ENCODE peak calls at places on chromosomes 7 and 10, in ten cellular contexts. I is uterus, Q is RWPE1, J is AG04450, W is nephron progenitor cell, M is mucosa of descending colon, O is fibroblast of lung, U is A549, B is K562, D is colonic mucosa. H is an unnamed sample.
A peak's percentile ranks its signal among the peaks of the same experiment; 100 is the strongest.

GRCh38 chr7:95066736-95067530 is 159.5 kb downstream of the PPP1R9A start:
- DNase-seq in I (no peak), Q (no peak), J (no peak), W (no peak), M (no peak), O (peak; percentile 27), U (peak; percentile 86), B (no peak), D (no peak), H (peak; percentile 75)

GRCh38 chr7:7122701-7123281 is 59.6 kb upstream of the C1GALT1 start:
- DNase-seq in I (no peak), Q (peak; percentile 38), J (no peak), W (no peak), M (no peak), O (peak; percentile 94), U (no peak), B (no peak), D (no peak), H (no peak)

GRCh38 chr10:45483002-45483401 is 109.0 kb downstream of the ALOX5 start:
- DNase-seq in I (no peak), Q (no peak), J (no peak), W (no peak), M (no peak), O (no peak), U (no peak), B (no peak), D (no peak), H (no peak)

GRCh38 chr10:75474106-75474505 is 42.7 kb downstream of the LRMDA start:
- DNase-seq in I (no peak), Q (no peak), J (no peak), W (no peak), M (no peak), O (no peak), U (no peak), B (no peak), D (no peak), H (no peak)

GRCh38 chr7:103316378-103316941 is 19.2 kb downstream of the PMPCB start:
- DNase-seq in I (no peak), Q (no peak), J (no peak), W (no peak), M (no peak), O (no peak), U (no peak), B (no peak), D (no peak), H (no peak)

GRCh38 chr10:73095479-73096021 is 1.1 kb downstream of the P4HA1 start:
- DNase-seq in I (peak; percentile 70), Q (no peak), J (peak; percentile 61), W (peak; percentile 62), M (peak; percentile 70), O (peak; percentile 87), U (peak; percentile 58), B (peak; percentile 82), D (peak; percentile 79), H (peak; percentile 91)

GRCh38 chr10:94066411-94066810 is 72.7 kb downstream of the PLCE1 start:
- DNase-seq in I (no peak), Q (peak; percentile 30), J (no peak), W (peak; percentile 61), M (peak; percentile 30), O (peak; percentile 65), U (peak; percentile 25), B (peak; percentile 20), D (no peak), H (peak; percentile 83)

GRCh38 chr7:150903627-150904026 is 51.3 kb downstream of the AOC1 start:
- DNase-seq in I (peak; percentile 62), Q (peak; percentile 68), J (peak; percentile 41), W (no peak), M (peak; percentile 77), O (peak; percentile 71), U (peak; percentile 15), B (no peak), D (peak; percentile 81), H (no peak)

GRCh38 chr10:100008708-100009282 is 952 bp downstream of the DNMBP start:
- DNase-seq in I (no peak), Q (peak; percentile 37), J (no peak), W (no peak), M (no peak), O (peak; percentile 34), U (no peak), B (peak; percentile 8), D (no peak), H (no peak)

GRCh38 chr10:111077715-111078504 is 1.1 kb downstream of the ADRA2A start:
- DNase-seq in I (no peak), Q (no peak), J (no peak), W (peak; percentile 23), M (peak; percentile 33), O (no peak), U (no peak), B (no peak), D (peak; percentile 51), H (no peak)

GRCh38 chr7:142231716-142232115 is 26.1 kb downstream of the PRSS58 start:
- DNase-seq in I (no peak), Q (no peak), J (no peak), W (peak; percentile 45), M (no peak), O (no peak), U (peak; percentile 51), B (peak; percentile 56), D (no peak), H (peak; percentile 42)
- TF ChIP-seq CTCF in I (no peak), Q (no peak), J (no peak), W (peak; percentile 32), M (no peak), O (no peak), U (no peak), B (peak; percentile 52), D (no peak), H (no peak)

DNA sequence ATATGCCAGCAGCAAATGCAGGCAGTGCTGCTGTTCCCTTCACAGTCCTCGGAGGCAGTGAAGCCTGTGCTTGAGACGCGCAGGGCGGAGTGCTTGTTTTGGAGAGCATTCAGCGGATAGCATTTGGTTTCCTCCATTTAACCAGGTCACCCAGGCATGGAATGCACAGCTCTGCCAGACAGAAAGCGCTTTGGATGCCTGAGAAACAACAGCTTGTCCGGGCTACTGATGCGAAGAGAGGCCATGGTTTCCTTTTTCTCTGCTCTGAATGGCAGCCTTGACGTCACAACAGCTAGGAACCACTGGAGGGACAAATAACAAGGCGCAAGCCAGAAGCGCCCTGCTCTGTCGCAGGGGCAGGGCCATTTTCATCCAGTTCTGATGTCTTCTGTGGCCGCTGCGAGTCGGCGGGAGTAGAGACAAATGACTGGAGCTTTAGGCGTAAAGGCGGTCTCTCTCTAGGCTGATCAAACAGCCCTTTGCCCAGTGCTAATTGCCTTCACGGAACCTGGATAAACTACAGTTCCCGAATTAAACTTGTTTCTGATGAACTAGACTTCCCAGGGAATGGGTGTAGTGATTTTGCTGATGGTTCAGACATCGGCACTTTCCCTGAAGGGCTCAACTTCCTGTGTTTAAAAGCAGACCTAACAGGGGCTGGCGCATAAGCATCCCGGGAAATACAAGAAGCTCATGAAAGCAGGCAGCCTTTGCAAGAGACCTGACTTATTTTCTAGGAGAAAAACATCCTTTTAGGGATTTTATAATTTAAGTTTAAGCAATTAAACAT is 187.6 kb upstream of the KLF14 start:
- DNase-seq in I (no peak), Q (no peak), J (peak; percentile 80), W (peak; percentile 59), M (peak; percentile 73), O (peak; percentile 89), U (no peak), B (no peak), D (peak; percentile 66), H (peak; percentile 16)
- TF ChIP-seq CTCF in I (no peak), Q (no peak), J (no peak), W (no peak), M (no peak), O (peak; percentile 9), U (no peak), B (no peak), D (no peak), H (no peak)

DNA sequence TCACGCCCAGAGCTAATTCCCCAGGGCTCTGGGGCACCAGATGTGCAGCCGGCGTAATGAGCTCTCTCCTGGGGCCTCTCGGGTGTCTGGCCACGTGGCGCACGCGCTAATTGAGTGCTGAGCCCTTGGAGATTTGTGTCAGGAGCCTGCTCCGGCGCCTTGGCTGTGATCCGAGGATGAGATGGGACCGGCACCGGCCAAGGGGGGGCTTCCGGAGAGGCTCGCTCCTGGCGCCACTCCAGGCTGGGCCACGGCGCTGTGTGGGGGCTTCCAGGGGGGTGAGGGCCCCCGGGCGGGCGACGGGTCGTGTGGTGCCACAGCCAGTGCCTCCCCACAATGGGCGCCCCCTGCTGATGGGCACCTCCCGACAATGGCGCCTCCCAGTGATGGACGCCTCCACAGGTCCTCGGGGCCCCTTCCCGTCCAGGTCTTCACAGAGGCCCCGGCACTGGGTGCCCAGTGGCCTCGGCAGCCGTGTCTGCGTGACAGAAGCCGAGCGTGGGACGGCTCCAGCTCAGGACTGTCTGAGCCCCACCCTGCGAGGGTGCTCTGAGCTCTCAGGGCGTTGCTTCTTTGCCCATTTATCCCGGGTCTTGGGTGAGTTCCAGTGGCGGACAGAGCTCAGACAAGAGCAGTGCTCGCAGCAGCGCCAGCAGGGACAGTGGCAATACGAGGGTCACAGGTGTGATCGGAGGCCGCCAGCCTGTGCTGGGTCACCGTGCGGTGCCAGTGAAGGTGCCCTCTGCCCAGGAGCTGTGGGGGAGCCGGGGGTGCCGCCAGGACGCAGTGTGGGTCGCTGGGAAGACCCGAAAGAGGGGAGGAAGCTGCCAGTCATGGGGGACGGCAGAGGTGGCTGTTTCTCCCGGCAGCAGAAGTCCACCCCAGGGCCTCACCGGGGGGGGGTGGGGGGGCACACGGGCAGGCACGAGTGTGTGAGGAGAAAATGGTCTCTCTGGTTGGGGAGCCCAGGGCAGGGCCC is 8.2 kb upstream of the NKX6-2 start:
- DNase-seq in I (no peak), Q (no peak), J (no peak), W (peak; percentile 61), M (no peak), O (no peak), U (peak; percentile 36), B (no peak), D (no peak), H (no peak)
- TF ChIP-seq CTCF in I (no peak), Q (no peak), J (no peak), W (no peak), M (no peak), O (no peak), U (peak; percentile 35), B (no peak), D (no peak), H (no peak)

GRCh38 chr10:102352066-102352715 is 43.3 kb upstream of the NFKB2 start:
- DNase-seq in I (peak; percentile 54), Q (peak; percentile 75), J (peak; percentile 20), W (peak; percentile 76), M (peak; percentile 73), O (peak; percentile 67), U (peak; percentile 68), B (peak; percentile 68), D (peak; percentile 69), H (peak; percentile 73)

GRCh38 chr10:102344067-102344466 is 51.4 kb upstream of the NFKB2 start:
- DNase-seq in I (no peak), Q (peak; percentile 54), J (no peak), W (no peak), M (no peak), O (no peak), U (no peak), B (no peak), D (no peak), H (peak; percentile 11)

GRCh38 chr10:102342462-102342861 is 53.0 kb upstream of the NFKB2 start:
- DNase-seq in I (no peak), Q (peak; percentile 47), J (no peak), W (no peak), M (no peak), O (no peak), U (no peak), B (no peak), D (no peak), H (no peak)

GRCh38 chr10:102342958-102343357 is 52.5 kb upstream of the NFKB2 start:
- DNase-seq in I (no peak), Q (peak; percentile 61), J (peak; percentile 39), W (no peak), M (no peak), O (peak; percentile 56), U (no peak), B (no peak), D (no peak), H (peak; percentile 74)

GRCh38 chr10:102347236-102347828 is 48.2 kb upstream of the NFKB2 start:
- DNase-seq in I (peak; percentile 21), Q (peak; percentile 48), J (no peak), W (peak; percentile 42), M (peak; percentile 43), O (peak; percentile 46), U (peak; percentile 76), B (peak; percentile 30), D (peak; percentile 22), H (peak; percentile 80)
- TF ChIP-seq CTCF in I (peak; percentile 31), Q (peak; percentile 30), J (peak; percentile 63), W (peak; percentile 50), M (no peak), O (peak; percentile 55), U (peak; percentile 67), B (peak; percentile 55), D (peak; percentile 38), H (peak; percentile 64)

H was measured in cardiac muscle cell.